ENCODE peak calls at places on chromosome 11, in ten cellular contexts. V is HFFc6, P is nephron progenitor cell, N is ovary, C is left ventricle myocardium inferior, W is lower leg skin, X is A549, M is heart left ventricle, Y is sigmoid colon, L is spleen. Z is an unnamed sample.

GRCh38 chr11:45264839-45265515 is 21.2 kb downstream of the SYT13 start:
- DNase-seq in V (peak), P (no peak), N (no peak), C (no peak), W (no peak), X (peak), M (no peak), Y (no peak), L (no peak), Z (no peak)

GRCh38 chr11:105458071-105458470 is 151.8 kb upstream of the GRIA4 start:
- DNase-seq in V (no peak), P (no peak), N (no peak), C (no peak), W (no peak), X (no peak), M (no peak), Y (no peak), L (no peak), Z (no peak)

GRCh38 chr11:12126352-12127019 is 16.1 kb downstream of the MICAL2 start:
- DNase-seq in V (peak), P (no peak), N (no peak), C (no peak), W (no peak), X (no peak), M (no peak), Y (no peak), L (peak), Z (no peak)

GRCh38 chr11:44766972-44767278 is 40.2 kb downstream of the TSPAN18 start:
- DNase-seq in V (peak), P (no peak), N (no peak), C (no peak), W (no peak), X (no peak), M (peak), Y (no peak), L (no peak), Z (no peak)

GRCh38 chr11:95767498-95767897 is 22.1 kb downstream of the FAM76B start:
- DNase-seq in V (peak), P (no peak), N (no peak), C (no peak), W (no peak), X (peak), M (no peak), Y (no peak), L (no peak), Z (no peak)

GRCh38 chr11:62062223-62062861 is 61.5 kb upstream of the INCENP start:
- DNase-seq in V (no peak), P (no peak), N (no peak), C (no peak), W (no peak), X (no peak), M (no peak), Y (peak), L (peak), Z (no peak)

GRCh38 chr11:17776213-17776875 is 41.8 kb downstream of the KCNC1 start:
- DNase-seq in V (no peak), P (no peak), N (no peak), C (no peak), W (no peak), X (no peak), M (no peak), Y (no peak), L (peak), Z (no peak)

GRCh38 chr11:721913-722811 is 16.1 kb downstream of the EPS8L2 start:
- DNase-seq in V (no peak), P (no peak), N (no peak), C (no peak), W (no peak), X (no peak), M (no peak), Y (no peak), L (peak), Z (no peak)

GRCh38 chr11:115707180-115707905 is 203.1 kb upstream of the CADM1 start:
- DNase-seq in V (no peak), P (no peak), N (no peak), C (no peak), W (peak), X (no peak), M (no peak), Y (peak), L (no peak), Z (no peak)

GRCh38 chr11:69575296-69576068 is 65.5 kb upstream of the CCND1 start:
- DNase-seq in V (no peak), P (no peak), N (no peak), C (no peak), W (no peak), X (no peak), M (no peak), Y (no peak), L (no peak), Z (no peak)

GRCh38 chr11:119222891-119223290 is 16.8 kb downstream of the CBL start:
- DNase-seq in V (no peak), P (no peak), N (no peak), C (no peak), W (no peak), X (no peak), M (no peak), Y (no peak), L (no peak), Z (no peak)

GRCh38 chr11:118607401-118608267 is at the start of gene PHLDB1:
- DNase-seq in V (peak), P (peak), N (peak), C (peak), W (no peak), X (peak), M (peak), Y (peak), L (peak), Z (peak)

GRCh38 chr11:130472434-130472961 is 24.1 kb downstream of the ADAMTS15 start:
- DNase-seq in V (no peak), P (no peak), N (no peak), C (no peak), W (no peak), X (no peak), M (peak), Y (no peak), L (no peak), Z (no peak)

GRCh38 chr11:81869337-81870065 is 864.2 kb downstream of the FAM181B start:
- DNase-seq in V (no peak), P (no peak), N (no peak), C (no peak), W (peak), X (no peak), M (no peak), Y (no peak), L (peak), Z (no peak)

GRCh38 chr11:14894657-14895598 is 2.9 kb upstream of the CYP2R1 start:
- DNase-seq in V (no peak), P (no peak), N (no peak), C (peak), W (peak), X (no peak), M (peak), Y (peak), L (peak), Z (no peak)

GRCh38 chr11:13101836-13102574 is 92.9 kb downstream of the RASSF10 start:
- DNase-seq in V (no peak), P (no peak), N (no peak), C (no peak), W (no peak), X (no peak), M (no peak), Y (no peak), L (no peak), Z (no peak)

GRCh38 chr11:2431395-2431794 is 12.9 kb downstream of the TRPM5 start:
- DNase-seq in V (no peak), P (no peak), N (no peak), C (peak), W (no peak), X (no peak), M (no peak), Y (no peak), L (no peak), Z (no peak)
- TF ChIP-seq CTCF in V (no peak), P (no peak), N (no peak), C (no peak), W (no peak), X (no peak), M (no peak), Y (no peak), L (no peak), Z (no peak)

GRCh38 chr11:60589611-60590010 is 74.4 kb downstream of the MS4A13 start:
- DNase-seq in V (no peak), P (no peak), N (no peak), C (no peak), W (no peak), X (no peak), M (no peak), Y (no peak), L (no peak), Z (no peak)

DNA sequence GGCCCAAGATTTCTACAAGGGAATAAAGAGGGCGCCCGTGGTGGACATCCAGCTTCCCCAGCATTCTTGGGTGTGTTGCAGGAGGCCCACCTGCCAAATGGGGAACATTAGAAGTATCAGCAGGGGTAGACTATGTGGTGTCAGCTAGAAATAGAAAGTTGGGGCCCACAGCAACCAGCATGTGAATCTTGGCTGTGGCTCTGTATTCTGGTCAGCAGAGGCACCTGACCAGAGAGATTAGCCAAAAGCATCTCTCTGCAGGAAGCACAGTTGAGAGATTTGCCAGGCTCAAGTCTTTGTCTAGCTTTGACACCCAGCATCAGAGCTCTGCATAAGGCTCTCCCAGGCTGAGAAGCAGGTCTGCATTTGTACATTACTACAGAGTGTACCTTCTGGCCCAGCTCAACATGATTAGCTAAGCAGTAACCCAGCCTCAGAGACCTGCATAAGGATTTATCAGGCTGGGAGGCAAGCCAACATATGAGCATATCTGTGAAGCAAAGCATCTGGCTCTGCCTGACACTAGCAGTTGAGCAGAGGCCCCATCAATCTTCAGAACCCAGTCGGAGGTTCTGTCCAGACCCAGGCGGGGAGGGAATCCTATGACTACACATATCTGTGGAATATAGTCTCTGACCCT is 79.9 kb downstream of the MS4A13 start:
- DNase-seq in V (no peak), P (no peak), N (no peak), C (no peak), W (no peak), X (no peak), M (no peak), Y (no peak), L (no peak), Z (no peak)
- TF ChIP-seq CTCF in V (no peak), P (no peak), N (no peak), C (no peak), W (no peak), X (no peak), M (no peak), Y (no peak), L (no peak), Z (no peak)

GRCh38 chr11:102491969-102492368 is 38.6 kb downstream of the MMP7 start:
- DNase-seq in V (no peak), P (no peak), N (no peak), C (no peak), W (no peak), X (no peak), M (no peak), Y (no peak), L (no peak), Z (no peak)

GRCh38 chr11:102494216-102494615 is 36.3 kb downstream of the MMP7 start:
- DNase-seq in V (peak), P (no peak), N (no peak), C (no peak), W (no peak), X (peak), M (no peak), Y (no peak), L (no peak), Z (no peak)

GRCh38 chr11:102493524-102493923 is 37.0 kb downstream of the MMP7 start:
- DNase-seq in V (no peak), P (no peak), N (no peak), C (no peak), W (no peak), X (no peak), M (no peak), Y (no peak), L (no peak), Z (no peak)

GRCh38 chr11:102497061-102497460 is 33.5 kb downstream of the MMP7 start:
- DNase-seq in V (peak), P (no peak), N (no peak), C (no peak), W (no peak), X (no peak), M (no peak), Y (no peak), L (no peak), Z (no peak)

GRCh38 chr11:102495161-102496042 is 35.1 kb downstream of the MMP7 start:
- DNase-seq in V (peak), P (peak), N (no peak), C (no peak), W (peak), X (peak), M (peak), Y (no peak), L (no peak), Z (no peak)
- TF ChIP-seq CTCF in V (peak), P (peak), N (peak), C (peak), W (peak), X (peak), M (peak), Y (peak), L (peak), Z (peak)

GRCh38 chr11:35082322-35083180 is 56.4 kb upstream of the CD44 start:
- DNase-seq in V (peak), P (peak), N (no peak), C (peak), W (peak), X (peak), M (peak), Y (peak), L (peak), Z (no peak)
- TF ChIP-seq CTCF in V (peak), P (no peak), N (no peak), C (no peak), W (no peak), X (no peak), M (no peak), Y (no peak), L (no peak), Z (no peak)

GRCh38 chr11:75579841-75580240 is 17.8 kb downstream of the SERPINH1 start:
- DNase-seq in V (no peak), P (no peak), N (no peak), C (no peak), W (no peak), X (no peak), M (no peak), Y (no peak), L (no peak), Z (no peak)

GRCh38 chr11:75585271-75585670 is 23.2 kb downstream of the SERPINH1 start:
- DNase-seq in V (no peak), P (no peak), N (no peak), C (no peak), W (no peak), X (no peak), M (no peak), Y (no peak), L (no peak), Z (no peak)

GRCh38 chr11:75583710-75584658 is 21.9 kb downstream of the SERPINH1 start:
- DNase-seq in V (no peak), P (peak), N (peak), C (peak), W (peak), X (no peak), M (peak), Y (peak), L (peak), Z (peak)

GRCh38 chr11:75582461-75582934 is 20.4 kb downstream of the SERPINH1 start:
- DNase-seq in V (no peak), P (no peak), N (no peak), C (no peak), W (no peak), X (no peak), M (no peak), Y (no peak), L (no peak), Z (no peak)

DNA sequence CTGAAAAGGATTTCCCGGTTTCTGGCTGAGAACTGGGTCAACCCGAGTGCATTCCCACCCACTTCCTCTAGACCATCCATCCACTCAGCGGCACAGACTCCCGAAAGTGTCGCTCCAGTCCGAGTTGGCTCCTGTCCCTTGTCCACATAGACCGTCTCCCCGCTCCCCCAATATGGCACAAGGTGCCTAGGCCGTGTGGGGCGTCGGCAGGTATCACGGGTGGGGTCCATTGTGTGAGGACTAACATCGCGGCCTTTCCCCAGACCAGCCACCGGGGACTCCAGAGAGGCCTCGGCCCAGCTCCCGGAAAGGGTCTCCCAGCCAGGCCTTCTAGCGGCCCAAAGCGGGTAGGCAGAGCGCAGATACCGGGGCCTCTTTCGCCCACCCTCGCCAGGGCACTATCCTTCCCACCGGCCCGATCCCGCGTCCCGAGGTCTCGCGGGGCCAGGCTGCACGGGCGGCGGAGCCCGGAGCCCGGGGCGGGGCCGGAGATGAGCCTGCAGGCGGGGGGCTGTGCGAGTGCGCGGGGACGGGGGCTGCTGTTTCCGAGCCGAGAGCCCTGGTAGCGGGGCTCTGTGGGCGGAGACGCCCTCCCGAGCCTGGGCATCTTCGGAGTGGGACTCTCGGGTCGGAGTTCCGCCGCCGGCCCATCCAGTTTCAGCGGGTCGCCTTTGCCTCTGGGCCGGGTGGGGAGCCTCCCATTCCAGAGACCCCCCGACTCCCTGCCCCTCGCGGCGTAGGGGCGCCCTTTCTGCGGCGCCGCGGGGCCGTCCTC is 21.1 kb downstream of the SERPINH1 start:
- DNase-seq in V (peak), P (peak), N (peak), C (peak), W (peak), X (peak), M (peak), Y (peak), L (peak), Z (peak)
- TF ChIP-seq CTCF in V (peak), P (peak), N (peak), C (peak), W (no peak), X (peak), M (no peak), Y (no peak), L (peak), Z (peak)

GRCh38 chr11:68383976-68384501 is 71.6 kb downstream of the LRP5 start:
- DNase-seq in V (peak), P (peak), N (peak), C (peak), W (peak), X (peak), M (peak), Y (peak), L (peak), Z (peak)
- TF ChIP-seq CTCF in V (peak), P (peak), N (peak), C (peak), W (peak), X (peak), M (peak), Y (peak), L (peak), Z (peak)

DNA sequence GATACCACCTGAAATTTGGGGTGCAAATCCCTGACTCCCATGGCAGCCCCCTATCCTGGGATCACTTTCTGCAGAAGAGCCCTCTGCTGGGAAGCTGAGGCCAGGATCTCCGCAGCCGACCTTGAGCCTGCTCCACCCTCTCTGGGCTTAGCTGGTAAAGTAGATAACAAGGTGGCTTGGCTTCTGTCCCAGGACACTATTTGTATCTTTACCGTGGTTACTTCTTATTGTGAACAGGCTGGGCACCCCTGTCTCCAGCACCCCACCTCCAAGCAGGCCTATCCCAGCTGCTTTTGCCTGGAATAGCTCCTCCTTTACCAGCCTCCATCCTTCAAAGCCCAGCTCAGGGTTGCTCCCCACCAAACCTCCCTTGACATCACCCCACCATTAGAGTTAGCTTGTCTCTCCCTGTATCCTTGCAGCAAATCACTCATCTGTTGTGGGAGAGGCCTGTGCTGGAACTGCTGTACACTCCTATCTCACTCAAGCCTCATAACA is 35.2 kb upstream of the P2RY2 start:
- DNase-seq in V (no peak), P (no peak), N (peak), C (peak), W (no peak), X (no peak), M (peak), Y (peak), L (no peak), Z (no peak)
- TF ChIP-seq CTCF in V (no peak), P (no peak), N (no peak), C (peak), W (no peak), X (no peak), M (no peak), Y (no peak), L (no peak), Z (no peak)

GRCh38 chr11:114606003-114606801 is 10.6 kb upstream of the NXPE4 start:
- DNase-seq in V (no peak), P (no peak), N (no peak), C (no peak), W (no peak), X (no peak), M (no peak), Y (no peak), L (no peak), Z (no peak)
- TF ChIP-seq CTCF in V (no peak), P (no peak), N (no peak), C (no peak), W (no peak), X (no peak), M (no peak), Y (no peak), L (no peak), Z (no peak)